ENCODE peak calls at places on chromosomes 6 and 20, in four cellular contexts. U is transverse colon, X is uterus, D is sigmoid colon. F is an unnamed sample.

GRCh38 chr20:32452776-32453466 is 94.8 kb downstream of the ASXL1 start:
- DNase-seq in U (no peak), X (no peak), D (no peak), F (no peak)

GRCh38 chr6:47188588-47189021 is 121.1 kb downstream of the TNFRSF21 start:
- DNase-seq in U (peak; percentile 70), X (no peak), D (no peak), F (peak; percentile 32)

GRCh38 chr6:7899046-7899888 is 11.3 kb downstream of the TXNDC5 start:
- DNase-seq in U (peak; percentile 38), X (no peak), D (no peak), F (no peak)

GRCh38 chr6:30614044-30614842 is 2.8 kb downstream of the PPP1R10 start:
- DNase-seq in U (no peak), X (no peak), D (peak; percentile 59), F (no peak)

GRCh38 chr6:137880633-137881521 is 13.8 kb downstream of the TNFAIP3 start:
- DNase-seq in U (no peak), X (no peak), D (peak; percentile 61), F (no peak)

GRCh38 chr6:6803180-6803978 is 214.9 kb downstream of the LY86 start:
- DNase-seq in U (peak; percentile 59), X (no peak), D (no peak), F (peak; percentile 39)

GRCh38 chr6:165729307-165729936 is 66.4 kb upstream of the PDE10A start:
- DNase-seq in U (peak; percentile 39), X (no peak), D (no peak), F (no peak)

GRCh38 chr6:154542747-154543146 is 32.3 kb upstream of the CNKSR3 start:
- DNase-seq in U (no peak), X (no peak), D (no peak), F (no peak)

GRCh38 chr6:157134402-157135074 is 188.8 kb downstream of the TMEM242 start:
- DNase-seq in U (no peak), X (no peak), D (no peak), F (no peak)

GRCh38 chr6:111803384-111803783 is 69.9 kb downstream of the FYN start:
- DNase-seq in U (no peak), X (no peak), D (no peak), F (no peak)

GRCh38 chr6:139407718-139408222 is 33.3 kb upstream of the CITED2 start:
- DNase-seq in U (no peak), X (no peak), D (no peak), F (no peak)

GRCh38 chr6:150142304-150142656 is 564 bp upstream of the PPP1R14C start:
- DNase-seq in U (peak; percentile 47), X (no peak), D (no peak), F (no peak)

GRCh38 chr6:7919871-7920270 is 9.3 kb upstream of the TXNDC5 start:
- DNase-seq in U (no peak), X (peak; percentile 59), D (no peak), F (no peak)

GRCh38 chr20:51531141-51531710 is 11.3 kb downstream of the NFATC2 start:
- DNase-seq in U (no peak), X (no peak), D (no peak), F (no peak)

GRCh38 chr6:34022250-34022872 is 123.5 kb downstream of the GRM4 start:
- DNase-seq in U (peak; percentile 47), X (no peak), D (no peak), F (no peak)

GRCh38 chr6:90249044-90249443 is 47.6 kb downstream of the BACH2 start:
- DNase-seq in U (no peak), X (no peak), D (no peak), F (no peak)

GRCh38 chr6:168189679-168190405 is 110.8 kb upstream of the FRMD1 start:
- DNase-seq in U (no peak), X (peak; percentile 10), D (peak; percentile 53), F (no peak)

GRCh38 chr6:123635567-123635966 is 1.2 kb downstream of the TRDN start:
- DNase-seq in U (no peak), X (no peak), D (no peak), F (no peak)

GRCh38 chr6:147382945-147383554 is 125.4 kb upstream of the SAMD5 start:
- DNase-seq in U (no peak), X (no peak), D (no peak), F (no peak)

GRCh38 chr6:6007311-6008113 is 787 bp upstream of the NRN1 start:
- DNase-seq in U (no peak), X (no peak), D (no peak), F (no peak)

GRCh38 chr6:80282913-80283554 is 176.6 kb downstream of the BCKDHB start:
- DNase-seq in U (no peak), X (no peak), D (no peak), F (no peak)

GRCh38 chr6:48278261-48278660 is 167.3 kb upstream of the PTCHD4 start:
- DNase-seq in U (no peak), X (no peak), D (no peak), F (no peak)

GRCh38 chr6:111971181-111971829 is 82.6 kb upstream of the CCN6 start:
- DNase-seq in U (no peak), X (no peak), D (no peak), F (no peak)

GRCh38 chr6:15527838-15528617 is 134.8 kb downstream of the DTNBP1 start:
- DNase-seq in U (no peak), X (no peak), D (no peak), F (no peak)

GRCh38 chr6:15523679-15524630 is 138.9 kb downstream of the DTNBP1 start:
- DNase-seq in U (no peak), X (no peak), D (no peak), F (no peak)

GRCh38 chr6:15528870-15529269 is 134.0 kb downstream of the DTNBP1 start:
- DNase-seq in U (no peak), X (no peak), D (no peak), F (no peak)

GRCh38 chr6:15524736-15525401 is 138.0 kb downstream of the DTNBP1 start:
- DNase-seq in U (no peak), X (no peak), D (no peak), F (no peak)

GRCh38 chr6:15526129-15526764 is 136.6 kb downstream of the DTNBP1 start:
- DNase-seq in U (no peak), X (no peak), D (no peak), F (no peak)
- TF ChIP-seq POLR2A in U (no peak), X (no peak), D (no peak), F (no peak)

GRCh38 chr6:37538107-37538506 is 38.4 kb upstream of the CCDC167 start:
- DNase-seq in U (no peak), X (no peak), D (no peak), F (no peak)
- TF ChIP-seq CTCF in U (no peak), X (no peak), D (no peak), F (peak; percentile 44)

GRCh38 chr6:162940426-162940825 is 212.7 kb downstream of the PACRG start:
- DNase-seq in U (no peak), X (no peak), D (no peak), F (no peak)

DNA sequence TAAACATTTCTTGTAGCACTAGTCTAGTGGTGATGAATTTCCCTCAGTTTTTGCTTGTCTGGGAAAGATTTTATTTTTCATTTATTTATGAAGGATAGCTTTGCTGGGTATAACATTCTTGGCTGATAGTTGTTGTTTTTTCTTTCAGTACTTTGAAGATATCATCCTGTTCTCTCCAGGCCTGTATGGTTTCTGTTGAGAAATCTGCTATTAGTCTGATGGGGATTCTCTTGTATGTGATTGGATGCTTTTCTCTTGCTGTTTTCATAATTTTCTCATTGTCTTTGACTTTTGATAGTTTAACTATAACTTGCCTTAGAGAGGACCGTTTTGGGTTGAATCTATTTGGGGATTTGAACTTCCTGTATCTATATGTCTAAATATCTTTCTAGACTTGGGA is 207.1 kb downstream of the PACRG start:
- DNase-seq in U (no peak), X (no peak), D (no peak), F (no peak)
- H3K4me3 ChIP-seq in U (no peak overlapping the region), X (no peak overlapping the region), D (no peak overlapping the region), F (no peak overlapping the region)

DNA sequence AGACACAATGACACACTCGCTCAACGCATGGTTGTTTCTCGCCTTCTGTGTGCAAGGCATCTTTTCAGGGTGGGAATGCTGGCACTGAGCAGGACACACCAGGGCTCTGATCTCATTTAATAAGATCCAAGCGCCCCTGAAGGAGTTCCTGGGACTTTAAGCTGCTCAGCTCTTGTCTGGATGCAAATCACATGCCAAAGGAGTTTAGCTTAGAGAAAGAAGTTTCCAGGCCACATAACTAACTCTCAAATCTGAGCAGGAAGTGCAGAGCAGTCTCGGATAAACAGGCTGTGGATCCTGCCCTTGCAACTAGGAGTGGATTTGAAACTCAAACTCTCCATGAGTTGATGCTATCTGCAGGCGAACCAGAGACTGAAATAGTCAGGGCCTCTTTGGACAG is 38.2 kb downstream of the PXDC1 start:
- DNase-seq in U (no peak), X (no peak), D (no peak), F (no peak)
- TF ChIP-seq POLR2A in U (no peak), X (no peak), D (no peak), F (no peak)